ENCODE peak calls at places on chromosomes 3 and 15, in four cellular contexts. One of them, this sample, is unnamed. For H3K4me1, the result is how much of the 10 kb centered on the place peaks cover.

GRCh38 chr3:174441588-174442316 is 417.4 kb upstream of the NAALADL2 start:
- DNase-seq in SK-N-SH: no peak
- DNase-seq in GM23338: peak
- DNase-seq in HCT116: no peak
- DNase-seq in this sample: no peak

GRCh38 chr3:146536681-146537080 is 7.7 kb downstream of the PLSCR1 start:
- DNase-seq in SK-N-SH: no peak
- DNase-seq in GM23338: no peak
- DNase-seq in HCT116: no peak
- DNase-seq in this sample: no peak

GRCh38 chr3:68504185-68504584 is 428.2 kb downstream of the TAFA4 start:
- DNase-seq in SK-N-SH: no peak
- DNase-seq in GM23338: peak
- DNase-seq in HCT116: no peak
- DNase-seq in this sample: no peak

GRCh38 chr3:126194713-126195305 is 14.4 kb upstream of the ALDH1L1 start:
- DNase-seq in SK-N-SH: no peak
- DNase-seq in GM23338: peak
- DNase-seq in HCT116: no peak
- DNase-seq in this sample: no peak

GRCh38 chr3:8436667-8437287 is 64.8 kb upstream of the LMCD1 start:
- DNase-seq in SK-N-SH: no peak
- DNase-seq in GM23338: no peak
- DNase-seq in HCT116: no peak
- DNase-seq in this sample: no peak

GRCh38 chr15:96358006-96358794 is 27.7 kb downstream of the NR2F2 start:
- DNase-seq in SK-N-SH: peak
- DNase-seq in GM23338: peak
- DNase-seq in HCT116: no peak
- DNase-seq in this sample: no peak

GRCh38 chr15:80265021-80265420 is 13.0 kb upstream of the CTXND1 start:
- DNase-seq in SK-N-SH: no peak
- DNase-seq in GM23338: no peak
- DNase-seq in HCT116: no peak
- DNase-seq in this sample: no peak

GRCh38 chr3:138398791-138399575 is 35.4 kb upstream of the ESYT3 start:
- DNase-seq in SK-N-SH: no peak
- DNase-seq in GM23338: no peak
- DNase-seq in HCT116: no peak
- DNase-seq in this sample: no peak

GRCh38 chr3:64361962-64362735 is 136.9 kb upstream of the PRICKLE2 start:
- DNase-seq in SK-N-SH: no peak
- DNase-seq in GM23338: no peak
- DNase-seq in HCT116: no peak
- DNase-seq in this sample: no peak

GRCh38 chr3:184332370-184333090 is 4.9 kb upstream of the FAM131A start:
- DNase-seq in SK-N-SH: no peak
- DNase-seq in GM23338: no peak
- DNase-seq in HCT116: no peak
- DNase-seq in this sample: peak

GRCh38 chr3:121584418-121584817 is 8.8 kb upstream of the FBXO40 start:
- DNase-seq in SK-N-SH: no peak
- DNase-seq in GM23338: no peak
- DNase-seq in HCT116: no peak
- DNase-seq in this sample: no peak

GRCh38 chr3:75295013-75295412 is 369.1 kb upstream of the FRG2C start:
- DNase-seq in SK-N-SH: no peak
- DNase-seq in GM23338: no peak
- DNase-seq in HCT116: no peak
- DNase-seq in this sample: no peak

GRCh38 chr3:87287025-87287424 is 10.6 kb upstream of the POU1F1 start:
- DNase-seq in SK-N-SH: no peak
- DNase-seq in GM23338: no peak
- DNase-seq in HCT116: no peak
- DNase-seq in this sample: peak

GRCh38 chr15:91853968-91854943 is 748 bp downstream of the SLCO3A1 start:
- DNase-seq in SK-N-SH: peak
- DNase-seq in GM23338: peak
- DNase-seq in HCT116: no peak
- DNase-seq in this sample: no peak

GRCh38 chr15:28096720-28097431 is 2.2 kb downstream of the OCA2 start:
- DNase-seq in SK-N-SH: no peak
- DNase-seq in GM23338: peak
- DNase-seq in HCT116: no peak
- DNase-seq in this sample: no peak

GRCh38 chr15:28098360-28098765 is 752 bp downstream of the OCA2 start:
- DNase-seq in SK-N-SH: no peak
- DNase-seq in GM23338: no peak
- DNase-seq in HCT116: no peak
- DNase-seq in this sample: no peak

GRCh38 chr15:28097656-28098359 is 1.3 kb downstream of the OCA2 start:
- DNase-seq in SK-N-SH: no peak
- DNase-seq in GM23338: no peak
- DNase-seq in HCT116: no peak
- DNase-seq in this sample: no peak

GRCh38 chr15:28094732-28095521 is 4.2 kb downstream of the OCA2 start:
- DNase-seq in SK-N-SH: peak
- DNase-seq in GM23338: peak
- DNase-seq in HCT116: no peak
- DNase-seq in this sample: no peak

DNA sequence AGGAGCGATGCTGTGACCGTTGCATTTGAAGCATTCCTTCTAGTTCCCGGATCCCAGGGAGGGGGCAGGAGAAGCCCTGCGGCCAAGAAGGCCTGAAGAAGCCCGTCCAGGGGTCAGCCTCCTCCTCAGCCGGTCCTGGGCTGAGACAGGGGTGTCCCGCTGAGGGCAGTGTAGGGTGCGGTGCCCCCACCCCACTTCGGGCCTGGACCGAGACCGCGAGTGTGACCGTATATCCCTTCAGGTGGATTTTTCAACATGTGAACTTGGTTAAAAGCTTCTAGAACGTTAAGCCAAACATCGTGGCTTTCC is 2.8 kb downstream of the OCA2 start:
- DNase-seq in SK-N-SH: no peak
- DNase-seq in GM23338: no peak
- DNase-seq in HCT116: no peak
- DNase-seq in this sample: no peak
- H3K4me3 ChIP-seq in SK-N-SH: peak
- H3K4me3 ChIP-seq in GM23338: peak
- H3K4me3 ChIP-seq in HCT116: no peak
- H3K4me3 ChIP-seq in this sample: peak

DNA sequence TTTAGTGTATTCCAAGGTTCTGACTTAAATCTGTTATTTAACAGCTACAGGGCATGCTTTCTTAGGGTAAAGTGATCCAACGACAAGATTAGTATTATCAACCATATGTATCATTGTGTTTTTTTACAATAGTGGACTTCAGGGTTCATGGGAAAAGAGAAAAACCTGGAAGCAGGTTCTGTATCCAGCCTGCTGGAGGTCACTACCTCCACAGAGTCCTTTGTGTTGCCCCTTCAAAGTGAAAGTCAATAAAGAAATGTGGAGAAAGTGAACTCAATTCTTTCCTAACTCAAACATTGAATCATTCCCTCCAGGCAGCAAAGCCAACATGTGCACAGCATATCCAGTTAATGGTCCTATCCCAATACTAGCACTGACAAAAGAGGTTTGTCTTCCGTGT is 45.4 kb downstream of the FGF7 start:
- DNase-seq in SK-N-SH: peak
- DNase-seq in GM23338: no peak
- DNase-seq in HCT116: no peak
- DNase-seq in this sample: peak
- TF ChIP-seq REST in SK-N-SH: no peak
- TF ChIP-seq REST in GM23338: no peak
- TF ChIP-seq REST in HCT116: no peak
- TF ChIP-seq REST in this sample: no peak

GRCh38 chr3:160180581-160181216 is 44.5 kb upstream of the C3orf80 start:
- DNase-seq in SK-N-SH: peak
- DNase-seq in GM23338: no peak
- DNase-seq in HCT116: no peak
- DNase-seq in this sample: no peak

GRCh38 chr3:160184655-160185054 is 40.6 kb upstream of the C3orf80 start:
- DNase-seq in SK-N-SH: no peak
- DNase-seq in GM23338: no peak
- DNase-seq in HCT116: no peak
- DNase-seq in this sample: no peak

GRCh38 chr3:160179906-160180305 is 45.3 kb upstream of the C3orf80 start:
- DNase-seq in SK-N-SH: no peak
- DNase-seq in GM23338: no peak
- DNase-seq in HCT116: no peak
- DNase-seq in this sample: no peak

GRCh38 chr3:160185711-160186110 is 39.5 kb upstream of the C3orf80 start:
- DNase-seq in SK-N-SH: no peak
- DNase-seq in GM23338: no peak
- DNase-seq in HCT116: no peak
- DNase-seq in this sample: no peak

DNA sequence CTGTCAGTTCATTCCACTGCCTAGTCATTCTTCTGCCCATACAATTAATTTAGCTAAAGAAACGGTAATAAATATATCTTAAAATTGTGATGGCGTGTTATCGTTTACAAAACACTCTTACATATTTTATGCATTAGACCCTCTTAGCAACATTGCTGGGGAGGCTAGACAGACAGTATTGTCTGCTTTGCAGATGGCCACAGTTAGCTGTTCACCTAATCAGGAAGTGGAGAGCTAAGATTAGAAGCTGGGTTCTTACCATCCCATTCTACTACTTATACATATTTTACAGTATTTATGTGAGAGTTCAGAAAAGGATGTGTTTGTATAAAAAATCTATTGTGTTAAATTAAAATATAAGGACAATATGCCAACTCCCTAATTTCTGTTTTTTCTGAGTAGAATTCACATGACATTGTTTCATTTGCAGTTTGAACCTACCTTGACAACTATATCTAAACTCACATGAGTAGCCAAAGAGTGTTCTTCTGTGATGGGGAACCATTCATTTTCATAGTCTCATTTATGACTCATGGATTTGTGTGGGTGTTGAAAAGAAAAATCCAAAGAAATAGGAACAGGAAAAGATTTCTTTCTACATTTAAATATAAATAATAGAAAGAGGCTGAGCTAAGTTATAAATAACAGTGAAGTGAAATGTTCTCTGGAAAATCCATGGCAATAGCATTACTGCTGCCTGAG is 41.7 kb upstream of the C3orf80 start:
- DNase-seq in SK-N-SH: peak
- DNase-seq in GM23338: no peak
- DNase-seq in HCT116: no peak
- DNase-seq in this sample: no peak
- H3K4me1 ChIP-seq in SK-N-SH: under half
- H3K4me1 ChIP-seq in GM23338: under half
- H3K4me1 ChIP-seq in HCT116: under half
- H3K4me1 ChIP-seq in this sample: under half

DNA sequence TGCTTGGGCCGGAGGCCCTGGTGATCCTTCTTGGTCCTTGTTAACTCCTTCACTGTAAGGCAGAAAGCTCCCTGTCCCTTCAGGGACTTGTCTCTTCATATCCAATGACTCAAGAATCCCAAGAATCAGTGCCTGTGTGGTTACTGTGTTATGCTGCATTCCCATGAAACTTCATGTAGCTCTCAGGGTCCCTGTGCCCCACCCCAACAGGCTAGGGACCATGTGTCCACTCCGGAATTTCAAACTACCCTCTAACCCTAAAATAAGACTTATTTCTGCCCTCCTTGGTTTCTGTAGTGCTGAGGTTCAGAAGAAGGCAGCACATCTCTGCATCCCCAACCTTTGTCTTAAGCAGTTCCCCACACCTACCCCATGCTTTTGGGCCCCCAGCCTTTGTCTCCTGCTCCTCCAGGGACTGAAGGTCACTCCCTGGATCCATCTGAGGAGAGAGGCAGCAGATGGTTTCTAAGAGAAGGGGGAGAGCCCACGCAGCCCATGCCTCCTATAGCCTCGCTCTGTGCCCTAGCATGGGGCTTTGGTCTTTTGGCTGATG is 531 bp upstream of the MAP1A start:
- DNase-seq in SK-N-SH: peak
- DNase-seq in GM23338: peak
- DNase-seq in HCT116: no peak
- DNase-seq in this sample: no peak
- H3K4me3 ChIP-seq in SK-N-SH: peak
- H3K4me3 ChIP-seq in GM23338: peak
- H3K4me3 ChIP-seq in HCT116: no peak
- H3K4me3 ChIP-seq in this sample: peak

GRCh38 chr3:23894166-23895061 is 22.4 kb downstream of the NKIRAS1 start:
- DNase-seq in SK-N-SH: no peak
- DNase-seq in GM23338: no peak
- DNase-seq in HCT116: no peak
- DNase-seq in this sample: no peak
- TF ChIP-seq REST in SK-N-SH: no peak
- TF ChIP-seq REST in GM23338: no peak
- TF ChIP-seq REST in HCT116: no peak
- TF ChIP-seq REST in this sample: no peak

GRCh38 chr3:157132341-157132740 is 27.6 kb downstream of the CCNL1 start:
- DNase-seq in SK-N-SH: no peak
- DNase-seq in GM23338: no peak
- DNase-seq in HCT116: no peak
- DNase-seq in this sample: no peak
- H3K4me1 ChIP-seq in SK-N-SH: half or more
- H3K4me1 ChIP-seq in GM23338: under half
- H3K4me1 ChIP-seq in HCT116: under half
- H3K4me1 ChIP-seq in this sample: half or more

GRCh38 chr15:66883322-66883911 is 181.4 kb downstream of the SMAD6 start:
- DNase-seq in SK-N-SH: no peak
- DNase-seq in GM23338: peak
- DNase-seq in HCT116: peak
- DNase-seq in this sample: peak
- H3K4me3 ChIP-seq in SK-N-SH: no peak
- H3K4me3 ChIP-seq in GM23338: no peak
- H3K4me3 ChIP-seq in HCT116: peak
- H3K4me3 ChIP-seq in this sample: no peak

GRCh38 chr3:59163953-59164352 is 114.1 kb upstream of the CFAP20DC start:
- DNase-seq in SK-N-SH: no peak
- DNase-seq in GM23338: no peak
- DNase-seq in HCT116: no peak
- DNase-seq in this sample: no peak

GRCh38 chr3:59167756-59168155 is 117.9 kb upstream of the CFAP20DC start:
- DNase-seq in SK-N-SH: no peak
- DNase-seq in GM23338: no peak
- DNase-seq in HCT116: no peak
- DNase-seq in this sample: no peak
- TF ChIP-seq REST in SK-N-SH: no peak
- TF ChIP-seq REST in GM23338: no peak
- TF ChIP-seq REST in HCT116: no peak
- TF ChIP-seq REST in this sample: no peak

DNA sequence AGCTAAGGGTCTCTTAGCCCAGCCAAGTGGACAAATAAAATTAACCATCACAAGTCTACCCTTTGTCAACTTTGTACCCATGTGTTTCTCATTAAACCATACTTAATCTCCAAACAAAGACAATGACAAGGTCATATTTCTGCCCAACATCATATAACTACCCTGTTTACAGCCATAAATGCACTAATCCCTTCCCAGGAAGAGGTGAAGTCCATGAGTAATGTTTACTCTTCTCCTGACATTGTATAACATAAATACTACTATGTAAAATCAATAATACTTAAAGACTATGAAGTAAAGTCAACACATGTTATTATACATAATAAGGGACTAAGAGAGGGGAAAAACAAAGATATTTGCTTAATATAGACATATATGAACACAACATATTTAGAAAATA is 38.5 kb upstream of the FAN1 start:
- DNase-seq in SK-N-SH: no peak
- DNase-seq in GM23338: no peak
- DNase-seq in HCT116: no peak
- DNase-seq in this sample: no peak
- H3K4me1 ChIP-seq in SK-N-SH: under half
- H3K4me1 ChIP-seq in GM23338: under half
- H3K4me1 ChIP-seq in HCT116: under half
- H3K4me1 ChIP-seq in this sample: under half

GRCh38 chr3:187973977-187974856 is 179.7 kb upstream of the LPP start:
- DNase-seq in SK-N-SH: no peak
- DNase-seq in GM23338: no peak
- DNase-seq in HCT116: no peak
- DNase-seq in this sample: no peak
- H3K4me3 ChIP-seq in SK-N-SH: no peak
- H3K4me3 ChIP-seq in GM23338: no peak
- H3K4me3 ChIP-seq in HCT116: no peak
- H3K4me3 ChIP-seq in this sample: no peak

This sample was measured in Panc1.